ENCODE peak calls at places on chromosomes 1 and 21, in eight cellular contexts. F is iPS-NIHi11, Y is T-helper 2 cell, J is fibroblast of lung, E is left cardiac atrium, I is epithelial cell of esophagus, X is KBM-7, M is NCI-H345. N is an unnamed sample.

GRCh38 chr1:202282596-202283283 is 59.0 kb downstream of the UBE2T start:
- DNase-seq in X (no peak), F (no peak), I (no peak), E (no peak), Y (no peak), M (no peak), J (peak), N (no peak)

GRCh38 chr1:30783244-30783915 is 25.8 kb upstream of the LAPTM5 start:
- DNase-seq in J (no peak), Y (no peak), E (no peak), M (no peak), F (no peak), I (no peak), X (peak), N (peak)

GRCh38 chr21:31347435-31348032 is 3.5 kb upstream of the TIAM1 start:
- DNase-seq in X (no peak), M (peak), F (no peak), J (no peak), I (peak), Y (no peak), E (no peak), N (no peak)

GRCh38 chr1:167899253-167899681 is 14.7 kb downstream of the ADCY10 start:
- DNase-seq in I (no peak), Y (no peak), M (no peak), X (no peak), F (no peak), E (peak), J (peak), N (peak)

GRCh38 chr1:70459502-70460225 is 48.6 kb downstream of the CTH start:
- DNase-seq in X (peak), I (peak), M (no peak), E (no peak), J (peak), Y (no peak), F (no peak), N (no peak)

GRCh38 chr1:226711976-226712778 is 26.9 kb downstream of the ITPKB start:
- DNase-seq in M (no peak), Y (no peak), F (no peak), E (no peak), X (peak), J (no peak), I (no peak), N (no peak)

GRCh38 chr1:220905650-220906560 is 26.7 kb downstream of the HLX start:
- DNase-seq in I (no peak), X (no peak), F (no peak), J (no peak), M (no peak), Y (no peak), E (no peak), N (no peak)

GRCh38 chr1:55781944-55782482 is 566.8 kb upstream of the USP24 start:
- DNase-seq in I (peak), J (peak), Y (no peak), M (no peak), F (no peak), E (no peak), X (no peak), N (no peak)

GRCh38 chr21:16419188-16419874 is 689.5 kb downstream of the USP25 start:
- DNase-seq in J (peak), X (no peak), M (peak), F (peak), I (peak), E (peak), Y (no peak), N (peak)

GRCh38 chr1:26822737-26823395 is 3.6 kb upstream of the ZDHHC18 start:
- DNase-seq in Y (no peak), J (no peak), I (no peak), E (no peak), M (no peak), F (no peak), X (no peak), N (no peak)

GRCh38 chr1:59645893-59646292 is 168.9 kb upstream of the HOOK1 start:
- DNase-seq in J (peak), E (no peak), Y (no peak), F (no peak), X (no peak), M (no peak), I (no peak), N (no peak)

GRCh38 chr1:30714025-30714424 is 9.4 kb downstream of the MATN1 start:
- DNase-seq in Y (no peak), F (no peak), M (no peak), X (no peak), I (no peak), J (no peak), E (no peak), N (no peak)

GRCh38 chr1:198109316-198109715 is 47.5 kb upstream of the NEK7 start:
- DNase-seq in J (no peak), E (no peak), M (no peak), I (no peak), F (no peak), X (no peak), Y (no peak), N (no peak)

N was measured in Right ventricle myocardium inferior.